ENCODE peak calls at places on chromosomes 2 and 18, in eight cellular contexts. T, C, P, R, S, D, Q and Z are unnamed samples.

GRCh38 chr2:234839285-234839684 is 112.5 kb upstream of the SH3BP4 start:
- DNase-seq in T (no peak), C (no peak), P (no peak), R (no peak), S (no peak), D (no peak), Q (peak), Z (no peak)

GRCh38 chr2:144659731-144660275 is 139.9 kb upstream of the ZEB2 start:
- DNase-seq in T (no peak), C (no peak), P (peak), R (peak), S (peak), D (no peak), Q (peak), Z (no peak)

GRCh38 chr2:109692013-109692738 is 78.0 kb downstream of the SOWAHC start:
- DNase-seq in T (no peak), C (no peak), P (no peak), R (no peak), S (no peak), D (no peak), Q (no peak), Z (no peak)

GRCh38 chr2:214410918-214411554 is at the start of gene VWC2L:
- DNase-seq in T (no peak), C (no peak), P (peak), R (peak), S (peak), D (peak), Q (peak), Z (peak)

GRCh38 chr2:2269989-2270562 is 61.0 kb downstream of the MYT1L start:
- DNase-seq in T (no peak), C (no peak), P (no peak), R (no peak), S (no peak), D (no peak), Q (no peak), Z (no peak)

GRCh38 chr18:22985250-22985649 is 52.1 kb downstream of the RBBP8 start:
- DNase-seq in T (no peak), C (no peak), P (no peak), R (peak), S (no peak), D (no peak), Q (no peak), Z (no peak)

GRCh38 chr18:3056311-3056710 is 43.4 kb upstream of the LPIN2 start:
- DNase-seq in T (no peak), C (no peak), P (no peak), R (no peak), S (no peak), D (no peak), Q (no peak), Z (no peak)

GRCh38 chr18:51852661-51853060 is 487.3 kb upstream of the DCC start:
- DNase-seq in T (no peak), C (no peak), P (no peak), R (no peak), S (no peak), D (no peak), Q (no peak), Z (no peak)

GRCh38 chr18:27860701-27861107 is 316.2 kb downstream of the CDH2 start:
- DNase-seq in T (no peak), C (no peak), P (no peak), R (no peak), S (peak), D (no peak), Q (peak), Z (no peak)

GRCh38 chr2:199747427-199747826 is 103.6 kb downstream of the FTCDNL1 start:
- DNase-seq in T (no peak), C (no peak), P (no peak), R (no peak), S (no peak), D (no peak), Q (no peak), Z (no peak)

GRCh38 chr2:164847291-164847690 is 5.7 kb upstream of the COBLL1 start:
- DNase-seq in T (no peak), C (no peak), P (no peak), R (no peak), S (no peak), D (no peak), Q (no peak), Z (no peak)

GRCh38 chr2:133506962-133507361 is 61.3 kb downstream of the NCKAP5 start:
- DNase-seq in T (no peak), C (no peak), P (no peak), R (no peak), S (no peak), D (no peak), Q (no peak), Z (no peak)

GRCh38 chr2:239660390-239661228 is 259.8 kb upstream of the HDAC4 start:
- DNase-seq in T (no peak), C (no peak), P (no peak), R (peak), S (no peak), D (no peak), Q (no peak), Z (no peak)

GRCh38 chr2:25228848-25229674 is 60.7 kb upstream of the POMC start:
- DNase-seq in T (no peak), C (peak), P (peak), R (peak), S (peak), D (peak), Q (peak), Z (peak)

GRCh38 chr2:145060876-145061275 is 541.0 kb upstream of the ZEB2 start:
- DNase-seq in T (no peak), C (no peak), P (no peak), R (no peak), S (peak), D (no peak), Q (peak), Z (no peak)

GRCh38 chr2:77519888-77520506 is 2.2 kb downstream of the LRRTM4 start:
- DNase-seq in T (no peak), C (no peak), P (no peak), R (no peak), S (no peak), D (no peak), Q (no peak), Z (no peak)

GRCh38 chr2:97950329-97951154 is 45.2 kb downstream of the TMEM131 start:
- DNase-seq in T (no peak), C (no peak), P (no peak), R (peak), S (peak), D (no peak), Q (peak), Z (no peak)

GRCh38 chr2:10305715-10306114 is 3.0 kb downstream of the HPCAL1 start:
- DNase-seq in T (no peak), C (peak), P (peak), R (peak), S (no peak), D (no peak), Q (no peak), Z (peak)

GRCh38 chr18:56627991-56628390 is 10.4 kb downstream of the TXNL1 start:
- DNase-seq in T (no peak), C (no peak), P (no peak), R (peak), S (peak), D (no peak), Q (no peak), Z (no peak)

GRCh38 chr2:78263571-78263970 is 741.4 kb upstream of the LRRTM4 start:
- DNase-seq in T (no peak), C (no peak), P (no peak), R (no peak), S (no peak), D (no peak), Q (no peak), Z (no peak)

GRCh38 chr2:236360486-236360885 is 96.3 kb upstream of the ASB18 start:
- DNase-seq in T (no peak), C (no peak), P (no peak), R (no peak), S (no peak), D (no peak), Q (peak), Z (no peak)

GRCh38 chr2:170842785-170843184 is 26.1 kb downstream of the GAD1 start:
- DNase-seq in T (no peak), C (no peak), P (no peak), R (peak), S (peak), D (no peak), Q (peak), Z (no peak)

GRCh38 chr2:215290980-215291599 is 20.8 kb upstream of the ATIC start:
- DNase-seq in T (no peak), C (no peak), P (no peak), R (no peak), S (peak), D (no peak), Q (peak), Z (no peak)

GRCh38 chr18:48851563-48851962 is 99.2 kb downstream of the SMAD7 start:
- DNase-seq in T (no peak), C (no peak), P (no peak), R (peak), S (peak), D (no peak), Q (peak), Z (no peak)

GRCh38 chr2:121075006-121075545 is 209.9 kb downstream of the TFCP2L1 start:
- DNase-seq in T (no peak), C (no peak), P (peak), R (peak), S (peak), D (peak), Q (peak), Z (peak)

GRCh38 chr18:8889479-8889878 is 184.1 kb downstream of the MTCL1 start:
- DNase-seq in T (no peak), C (no peak), P (no peak), R (no peak), S (peak), D (no peak), Q (peak), Z (no peak)

GRCh38 chr2:219698684-219699439 is 71.4 kb downstream of the SLC4A3 start:
- DNase-seq in T (no peak), C (no peak), P (no peak), R (no peak), S (no peak), D (no peak), Q (no peak), Z (no peak)

GRCh38 chr2:207230261-207231105 is 64.7 kb upstream of the KLF7 start:
- DNase-seq in T (no peak), C (no peak), P (peak), R (peak), S (peak), D (peak), Q (no peak), Z (no peak)

GRCh38 chr18:26103579-26103978 is 13.2 kb upstream of the SS18 start:
- DNase-seq in T (no peak), C (peak), P (peak), R (peak), S (peak), D (peak), Q (no peak), Z (no peak)

GRCh38 chr2:12424219-12424618 is 292.5 kb upstream of the TRIB2 start:
- DNase-seq in T (no peak), C (no peak), P (no peak), R (no peak), S (peak), D (no peak), Q (peak), Z (no peak)

GRCh38 chr2:237062585-237062984 is 23.1 kb upstream of the COPS8 start:
- DNase-seq in T (no peak), C (no peak), P (no peak), R (no peak), S (no peak), D (no peak), Q (peak), Z (no peak)

GRCh38 chr18:7619676-7620075 is 52.6 kb downstream of the PTPRM start:
- DNase-seq in T (no peak), C (no peak), P (no peak), R (no peak), S (no peak), D (no peak), Q (peak), Z (no peak)

GRCh38 chr2:12116228-12116750 is 369.9 kb downstream of the LPIN1 start:
- DNase-seq in T (no peak), C (no peak), P (no peak), R (no peak), S (no peak), D (no peak), Q (no peak), Z (no peak)

GRCh38 chr2:24245986-24246779 is 71.3 kb downstream of the FAM228A start:
- DNase-seq in T (no peak), C (no peak), P (no peak), R (no peak), S (peak), D (no peak), Q (no peak), Z (no peak)

GRCh38 chr2:28340312-28341202 is 52.1 kb upstream of the FOSL2 start:
- DNase-seq in T (no peak), C (no peak), P (peak), R (peak), S (no peak), D (no peak), Q (no peak), Z (no peak)

GRCh38 chr2:197909377-197909776 is 105.0 kb downstream of the PLCL1 start:
- DNase-seq in T (no peak), C (no peak), P (peak), R (peak), S (peak), D (no peak), Q (peak), Z (peak)

GRCh38 chr2:191061381-191061982 is 47.5 kb upstream of the STAT1 start:
- DNase-seq in T (no peak), C (peak), P (no peak), R (no peak), S (no peak), D (no peak), Q (no peak), Z (no peak)
- TF ChIP-seq CTCF in T (no peak), C (no peak), P (no peak), R (no peak), S (no peak), D (no peak), Q (no peak), Z (no peak)

DNA sequence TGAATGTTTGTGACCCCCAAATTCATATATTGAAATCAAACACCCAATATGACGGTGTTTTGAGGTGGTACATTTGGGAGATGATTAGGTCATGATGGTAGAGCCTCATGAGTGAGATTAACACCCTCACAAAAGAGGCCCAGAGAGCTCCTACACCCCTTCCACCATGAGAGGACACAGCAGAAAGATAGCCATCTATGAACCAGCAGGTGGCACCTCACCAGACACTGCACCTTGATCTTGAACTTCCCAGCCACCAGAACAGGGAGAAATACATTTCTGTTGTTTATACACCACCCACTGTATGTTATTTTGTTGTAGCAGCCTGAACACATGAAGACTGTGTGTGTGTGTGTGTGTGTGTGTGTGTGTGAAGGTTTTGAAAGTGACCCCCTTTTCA is 58.1 kb downstream of the ST3GAL5 start:
- DNase-seq in T (no peak), C (no peak), P (no peak), R (no peak), S (peak), D (no peak), Q (no peak), Z (no peak)
- TF ChIP-seq CTCF in T (no peak), C (peak), P (no peak), R (peak), S (peak), D (no peak), Q (no peak), Z (no peak)

GRCh38 chr2:26742053-26742770 is 21.9 kb upstream of the SLC35F6 start:
- DNase-seq in T (no peak), C (no peak), P (no peak), R (no peak), S (no peak), D (no peak), Q (no peak), Z (no peak)

GRCh38 chr2:26738481-26738880 is 25.6 kb upstream of the SLC35F6 start:
- DNase-seq in T (no peak), C (no peak), P (no peak), R (no peak), S (no peak), D (no peak), Q (no peak), Z (no peak)

GRCh38 chr2:26740346-26740745 is 23.7 kb upstream of the SLC35F6 start:
- DNase-seq in T (no peak), C (no peak), P (no peak), R (no peak), S (no peak), D (no peak), Q (no peak), Z (no peak)

GRCh38 chr2:26739514-26739913 is 24.6 kb upstream of the SLC35F6 start:
- DNase-seq in T (no peak), C (no peak), P (no peak), R (no peak), S (no peak), D (no peak), Q (no peak), Z (no peak)

GRCh38 chr2:26740890-26741302 is 23.2 kb upstream of the SLC35F6 start:
- DNase-seq in T (no peak), C (no peak), P (no peak), R (no peak), S (no peak), D (no peak), Q (no peak), Z (no peak)
- TF ChIP-seq CTCF in T (no peak), C (no peak), P (no peak), R (no peak), S (no peak), D (peak), Q (no peak), Z (no peak)

GRCh38 chr18:12338382-12338781 is 30.3 kb downstream of the TUBB6 start:
- DNase-seq in T (no peak), C (no peak), P (no peak), R (no peak), S (no peak), D (no peak), Q (no peak), Z (no peak)
- TF ChIP-seq CTCF in T (no peak), C (no peak), P (no peak), R (no peak), S (no peak), D (no peak), Q (no peak), Z (no peak)

GRCh38 chr2:69171070-69171811 is 158.3 kb downstream of the ANTXR1 start:
- DNase-seq in T (no peak), C (no peak), P (no peak), R (no peak), S (no peak), D (no peak), Q (peak), Z (no peak)
- TF ChIP-seq CTCF in T (no peak), C (no peak), P (no peak), R (no peak), S (no peak), D (no peak), Q (no peak), Z (no peak)

GRCh38 chr2:148569221-148569620 is 75.3 kb upstream of the EPC2 start:
- DNase-seq in T (peak), C (no peak), P (no peak), R (no peak), S (no peak), D (no peak), Q (no peak), Z (no peak)

GRCh38 chr2:148567716-148568115 is 76.8 kb upstream of the EPC2 start:
- DNase-seq in T (no peak), C (no peak), P (no peak), R (no peak), S (no peak), D (no peak), Q (no peak), Z (no peak)

GRCh38 chr2:148561389-148561788 is 83.2 kb upstream of the EPC2 start:
- DNase-seq in T (no peak), C (no peak), P (no peak), R (no peak), S (no peak), D (no peak), Q (no peak), Z (no peak)

GRCh38 chr2:148568597-148568996 is 76.0 kb upstream of the EPC2 start:
- DNase-seq in T (peak), C (no peak), P (no peak), R (peak), S (no peak), D (no peak), Q (no peak), Z (no peak)

DNA sequence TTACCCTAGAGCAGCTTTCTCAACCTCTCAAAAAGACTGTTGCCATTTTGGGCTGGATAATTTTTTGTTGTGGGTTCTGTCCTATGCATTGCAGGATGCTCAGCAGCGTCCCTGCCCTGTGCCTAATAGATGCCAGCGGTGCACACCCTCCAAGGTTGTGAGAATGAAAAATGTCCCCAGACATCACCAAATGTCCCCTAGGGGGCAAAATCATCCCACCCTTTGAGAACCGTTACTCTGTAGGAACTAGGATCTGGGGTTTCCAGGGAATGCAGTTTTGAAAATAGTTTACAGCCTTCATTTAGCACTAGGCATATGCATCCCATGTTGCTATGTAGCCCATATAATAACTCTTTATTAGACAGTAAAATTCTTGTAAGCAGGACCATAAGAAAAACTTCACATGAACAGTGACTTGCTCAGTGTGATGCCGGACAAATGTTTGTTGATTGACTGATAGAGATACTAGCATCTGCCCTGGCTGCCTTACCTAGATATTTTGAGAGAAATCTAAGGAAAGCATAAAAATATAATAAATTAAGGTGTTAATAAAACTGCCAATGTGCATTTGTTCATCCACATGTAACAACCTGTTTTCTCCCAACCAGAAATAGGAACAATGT is 79.2 kb upstream of the EPC2 start:
- DNase-seq in T (peak), C (no peak), P (no peak), R (no peak), S (peak), D (no peak), Q (no peak), Z (peak)
- TF ChIP-seq CTCF in T (peak), C (no peak), P (no peak), R (peak), S (peak), D (peak), Q (no peak), Z (no peak)